ENCODE peak calls at places on chromosomes 16 and 17, in four cellular contexts. One of them, this sample, is unnamed.

GRCh38 chr17:49471089-49471683 is 23.9 kb upstream of the NGFR start:
- DNase-seq in H1: no peak
- DNase-seq in HepG2: peak; percentile 16
- DNase-seq in K562: no peak
- DNase-seq in this sample: no peak

GRCh38 chr17:20993863-20994778 is 48.7 kb downstream of the USP22 start:
- DNase-seq in H1: no peak
- DNase-seq in HepG2: no peak
- DNase-seq in K562: no peak
- DNase-seq in this sample: no peak

GRCh38 chr17:82892869-82893565 is 53.2 kb upstream of the ZNF750 start:
- DNase-seq in H1: no peak
- DNase-seq in HepG2: no peak
- DNase-seq in K562: no peak
- DNase-seq in this sample: no peak

GRCh38 chr16:66953462-66954096 is 7.5 kb upstream of the CES3 start:
- DNase-seq in H1: no peak
- DNase-seq in HepG2: no peak
- DNase-seq in K562: no peak
- DNase-seq in this sample: no peak

GRCh38 chr16:48963306-48963705 is 318.3 kb downstream of the CBLN1 start:
- DNase-seq in H1: no peak
- DNase-seq in HepG2: no peak
- DNase-seq in K562: no peak
- DNase-seq in this sample: no peak

GRCh38 chr17:32849879-32850278 is 27.0 kb downstream of the MYO1D start:
- DNase-seq in H1: no peak
- DNase-seq in HepG2: no peak
- DNase-seq in K562: no peak
- DNase-seq in this sample: no peak

GRCh38 chr17:306116-306515 is 46.5 kb downstream of the RPH3AL start:
- DNase-seq in H1: no peak
- DNase-seq in HepG2: no peak
- DNase-seq in K562: no peak
- DNase-seq in this sample: no peak

GRCh38 chr16:18932243-18932997 is 6.2 kb upstream of the SMG1 start:
- DNase-seq in H1: no peak
- DNase-seq in HepG2: peak; percentile 46
- DNase-seq in K562: no peak
- DNase-seq in this sample: no peak

GRCh38 chr17:42422958-42423712 is at the start of gene CAVIN1:
- DNase-seq in H1: peak; percentile 89
- DNase-seq in HepG2: peak; percentile 90
- DNase-seq in K562: peak; percentile 98
- DNase-seq in this sample: peak; percentile 99

GRCh38 chr16:84553873-84554399 is 49.5 kb upstream of the MEAK7 start:
- DNase-seq in H1: no peak
- DNase-seq in HepG2: no peak
- DNase-seq in K562: no peak
- DNase-seq in this sample: no peak

GRCh38 chr17:37493249-37494027 is 3.7 kb downstream of the DUSP14 start:
- DNase-seq in H1: no peak
- DNase-seq in HepG2: peak; percentile 19
- DNase-seq in K562: no peak
- DNase-seq in this sample: no peak

GRCh38 chr17:81097134-81097942 is 62.4 kb downstream of the BAIAP2 start:
- DNase-seq in H1: peak; percentile 38
- DNase-seq in HepG2: peak; percentile 65
- DNase-seq in K562: peak; percentile 88
- DNase-seq in this sample: peak; percentile 82

GRCh38 chr17:83152745-83153611 is 73.6 kb downstream of the METRNL start:
- DNase-seq in H1: no peak
- DNase-seq in HepG2: no peak
- DNase-seq in K562: peak; percentile 4
- DNase-seq in this sample: no peak

GRCh38 chr16:13553453-13553985 is 366.4 kb upstream of the ERCC4 start:
- DNase-seq in H1: no peak
- DNase-seq in HepG2: no peak
- DNase-seq in K562: no peak
- DNase-seq in this sample: no peak

GRCh38 chr17:78330570-78331224 is 29.2 kb downstream of the SOCS3 start:
- DNase-seq in H1: no peak
- DNase-seq in HepG2: no peak
- DNase-seq in K562: no peak
- DNase-seq in this sample: peak; percentile 92
- TF ChIP-seq MAFK in H1: no peak
- TF ChIP-seq MAFK in HepG2: no peak
- TF ChIP-seq MAFK in K562: no peak
- TF ChIP-seq MAFK in this sample: no peak

GRCh38 chr16:29156511-29156910 is 171.7 kb downstream of the LAT start:
- DNase-seq in H1: no peak
- DNase-seq in HepG2: no peak
- DNase-seq in K562: no peak
- DNase-seq in this sample: no peak

GRCh38 chr16:29154676-29155121 is 169.8 kb downstream of the LAT start:
- DNase-seq in H1: no peak
- DNase-seq in HepG2: no peak
- DNase-seq in K562: no peak
- DNase-seq in this sample: no peak

GRCh38 chr16:29151317-29151716 is 166.5 kb downstream of the LAT start:
- DNase-seq in H1: no peak
- DNase-seq in HepG2: peak; percentile 6
- DNase-seq in K562: no peak
- DNase-seq in this sample: no peak

GRCh38 chr16:29158031-29158430 is 173.2 kb downstream of the LAT start:
- DNase-seq in H1: no peak
- DNase-seq in HepG2: no peak
- DNase-seq in K562: no peak
- DNase-seq in this sample: no peak

DNA sequence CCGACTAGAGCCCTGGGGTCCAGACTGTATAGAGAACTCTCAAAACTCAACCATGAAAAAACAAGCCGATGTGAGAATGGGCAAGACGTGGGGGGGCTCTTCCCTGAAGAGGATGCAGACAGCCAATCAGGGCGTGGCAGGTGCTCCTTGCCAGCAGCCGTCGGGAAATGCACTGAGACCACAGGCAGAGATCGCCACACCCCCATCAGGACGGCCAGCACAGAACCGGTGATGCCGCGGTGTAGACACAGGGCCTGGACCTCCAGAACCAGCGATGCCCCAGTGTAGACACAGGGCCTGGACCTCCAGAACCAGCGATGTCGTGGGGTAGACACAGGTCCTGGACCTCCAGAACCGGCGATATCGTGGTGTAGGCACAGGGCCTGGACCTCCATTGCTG is 169.2 kb downstream of the LAT start:
- DNase-seq in H1: no peak
- DNase-seq in HepG2: no peak
- DNase-seq in K562: no peak
- DNase-seq in this sample: no peak
- TF ChIP-seq RNF2 in H1: no peak
- TF ChIP-seq RNF2 in HepG2: no peak
- TF ChIP-seq RNF2 in K562: no peak
- TF ChIP-seq RNF2 in this sample: no peak

GRCh38 chr17:77465358-77466041 is 324.7 kb downstream of the SEC14L1 start:
- DNase-seq in H1: no peak
- DNase-seq in HepG2: no peak
- DNase-seq in K562: no peak
- DNase-seq in this sample: no peak
- TF ChIP-seq MAFK in H1: no peak
- TF ChIP-seq MAFK in HepG2: no peak
- TF ChIP-seq MAFK in K562: no peak
- TF ChIP-seq MAFK in this sample: no peak

GRCh38 chr17:43444223-43445008 is 39.4 kb upstream of the DHX8 start:
- DNase-seq in H1: no peak
- DNase-seq in HepG2: no peak
- DNase-seq in K562: no peak
- DNase-seq in this sample: no peak
- TF ChIP-seq RNF2 in H1: no peak
- TF ChIP-seq RNF2 in HepG2: no peak
- TF ChIP-seq RNF2 in K562: no peak
- TF ChIP-seq RNF2 in this sample: no peak

GRCh38 chr17:57569860-57570259 is 175.2 kb downstream of the CCDC182 start:
- DNase-seq in H1: no peak
- DNase-seq in HepG2: no peak
- DNase-seq in K562: no peak
- DNase-seq in this sample: no peak

GRCh38 chr17:57572600-57572999 is 172.5 kb downstream of the CCDC182 start:
- DNase-seq in H1: no peak
- DNase-seq in HepG2: no peak
- DNase-seq in K562: no peak
- DNase-seq in this sample: no peak

GRCh38 chr17:57574040-57574513 is 171.0 kb downstream of the CCDC182 start:
- DNase-seq in H1: no peak
- DNase-seq in HepG2: no peak
- DNase-seq in K562: no peak
- DNase-seq in this sample: no peak

GRCh38 chr17:57570740-57571344 is 174.3 kb downstream of the CCDC182 start:
- DNase-seq in H1: no peak
- DNase-seq in HepG2: no peak
- DNase-seq in K562: no peak
- DNase-seq in this sample: no peak

GRCh38 chr17:57572062-57572461 is 173.0 kb downstream of the CCDC182 start:
- DNase-seq in H1: no peak
- DNase-seq in HepG2: no peak
- DNase-seq in K562: no peak
- DNase-seq in this sample: no peak
- TF ChIP-seq MAFK in H1: no peak
- TF ChIP-seq MAFK in HepG2: no peak
- TF ChIP-seq MAFK in K562: no peak
- TF ChIP-seq MAFK in this sample: no peak

DNA sequence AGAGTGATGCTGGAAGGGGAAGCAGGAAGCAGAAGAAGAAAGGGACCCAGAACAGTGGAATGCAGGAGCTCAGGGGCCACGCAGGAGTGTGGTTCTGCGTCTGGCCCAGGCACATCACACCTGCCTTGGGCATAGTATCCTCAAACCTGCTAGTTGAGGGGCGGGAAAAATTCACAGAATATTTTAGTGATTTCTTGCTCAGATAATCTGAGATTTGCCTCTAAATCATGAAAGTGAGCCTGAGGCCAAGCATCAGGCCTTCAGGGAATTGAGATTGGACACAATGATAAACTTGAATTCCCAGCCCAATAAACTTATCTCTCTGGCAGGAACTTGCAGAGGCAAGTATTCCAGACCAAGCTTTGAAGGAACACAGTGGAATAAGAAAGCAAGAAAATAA is 48.5 kb upstream of the CCL2 start:
- DNase-seq in H1: no peak
- DNase-seq in HepG2: no peak
- DNase-seq in K562: no peak
- DNase-seq in this sample: no peak
- TF ChIP-seq RNF2 in H1: no peak
- TF ChIP-seq RNF2 in HepG2: no peak
- TF ChIP-seq RNF2 in K562: no peak
- TF ChIP-seq RNF2 in this sample: no peak

This sample was measured in A549.